ENCODE peak calls at places on chromosomes 7 and 10, in nine cellular contexts. F, L, N, O, G, R, S, Z and B are unnamed samples.

GRCh38 chr7:148987010-148987750 is 41.1 kb downstream of the PDIA4 start:
- DNase-seq in F (peak; percentile 81), L (peak; percentile 92), N (peak; percentile 52), O (peak; percentile 78), G (peak; percentile 73), R (peak; percentile 87), S (peak; percentile 72), Z (peak; percentile 84), B (peak; percentile 65)

GRCh38 chr7:46283852-46284251 is 362.8 kb upstream of the IGFBP3 start:
- DNase-seq in F (no peak), L (no peak), N (no peak), O (no peak), G (peak; percentile 25), R (no peak), S (peak; percentile 31), Z (no peak), B (no peak)

GRCh38 chr10:122144199-122144598 is 126.9 kb upstream of the BTBD16 start:
- DNase-seq in F (no peak), L (no peak), N (no peak), O (no peak), G (no peak), R (no peak), S (no peak), Z (no peak), B (no peak)

GRCh38 chr10:87942884-87943527 is 79.6 kb downstream of the PTEN start:
- DNase-seq in F (no peak), L (no peak), N (no peak), O (no peak), G (no peak), R (no peak), S (no peak), Z (no peak), B (no peak)

GRCh38 chr7:108226723-108227359 is 96.7 kb upstream of the LAMB4 start:
- DNase-seq in F (no peak), L (no peak), N (no peak), O (no peak), G (no peak), R (no peak), S (no peak), Z (no peak), B (no peak)

GRCh38 chr7:29289156-29290021 is 94.8 kb downstream of the CHN2 start:
- DNase-seq in F (no peak), L (peak; percentile 76), N (no peak), O (no peak), G (peak; percentile 37), R (peak; percentile 12), S (peak; percentile 46), Z (peak; percentile 27), B (no peak)

GRCh38 chr7:135620980-135621850 is 41.1 kb upstream of the STMP1 start:
- DNase-seq in F (peak; percentile 89), L (no peak), N (peak; percentile 80), O (peak; percentile 45), G (no peak), R (peak; percentile 13), S (no peak), Z (peak; percentile 47), B (no peak)

GRCh38 chr10:121437596-121437995 is 160.6 kb downstream of the FGFR2 start:
- DNase-seq in F (no peak), L (no peak), N (no peak), O (no peak), G (peak; percentile 18), R (peak; percentile 25), S (peak; percentile 18), Z (no peak), B (no peak)

GRCh38 chr7:33243319-33243881 is 114.0 kb downstream of the BBS9 start:
- DNase-seq in F (peak; percentile 26), L (no peak), N (peak; percentile 37), O (peak; percentile 15), G (no peak), R (no peak), S (no peak), Z (no peak), B (no peak)

GRCh38 chr10:72667207-72667864 is 24.6 kb upstream of the MCU start:
- DNase-seq in F (no peak), L (no peak), N (no peak), O (no peak), G (no peak), R (no peak), S (no peak), Z (no peak), B (no peak)

GRCh38 chr7:71320916-71321315 is 189.0 kb downstream of the GALNT17 start:
- DNase-seq in F (no peak), L (no peak), N (no peak), O (no peak), G (no peak), R (no peak), S (no peak), Z (no peak), B (no peak)

GRCh38 chr7:130987092-130987491 is 253.1 kb upstream of the KLF14 start:
- DNase-seq in F (no peak), L (no peak), N (no peak), O (peak; percentile 52), G (no peak), R (no peak), S (no peak), Z (no peak), B (no peak)

GRCh38 chr10:50506861-50507573 is 116.7 kb downstream of the SGMS1 start:
- DNase-seq in F (no peak), L (no peak), N (no peak), O (no peak), G (no peak), R (no peak), S (peak; percentile 52), Z (no peak), B (no peak)

GRCh38 chr7:7306231-7306630 is 123.9 kb downstream of the C1GALT1 start:
- DNase-seq in F (no peak), L (no peak), N (no peak), O (no peak), G (no peak), R (no peak), S (no peak), Z (no peak), B (no peak)

GRCh38 chr10:78623577-78624215 is 445.1 kb upstream of the ZMIZ1 start:
- DNase-seq in F (peak; percentile 66), L (no peak), N (peak; percentile 55), O (peak; percentile 69), G (no peak), R (peak; percentile 21), S (no peak), Z (no peak), B (no peak)

GRCh38 chr10:4174197-4174596 is 389.2 kb upstream of the KLF6 start:
- DNase-seq in F (no peak), L (no peak), N (no peak), O (peak; percentile 25), G (no peak), R (no peak), S (no peak), Z (no peak), B (no peak)
- TF ChIP-seq CTCF in F (peak; percentile 37), L (no peak), N (peak; percentile 28), O (no peak), G (no peak), R (no peak), S (peak; percentile 22), Z (no peak), B (no peak)

GRCh38 chr10:130109796-130110235 is 814 bp downstream of the C10orf143 start:
- DNase-seq in F (peak; percentile 81), L (no peak), N (peak; percentile 62), O (peak; percentile 70), G (peak; percentile 45), R (peak; percentile 81), S (peak; percentile 38), Z (peak; percentile 82), B (peak; percentile 61)

GRCh38 chr10:130111848-130112180 is 1.2 kb upstream of the C10orf143 start:
- DNase-seq in F (no peak), L (no peak), N (no peak), O (no peak), G (no peak), R (no peak), S (no peak), Z (no peak), B (no peak)

GRCh38 chr10:130111115-130111847 is 651 bp upstream of the C10orf143 start:
- DNase-seq in F (peak; percentile 98), L (peak; percentile 98), N (peak; percentile 86), O (peak; percentile 86), G (peak; percentile 96), R (peak; percentile 96), S (peak; percentile 96), Z (peak; percentile 97), B (peak; percentile 91)

GRCh38 chr10:130110236-130111114 is at the start of gene C10orf143:
- DNase-seq in F (peak; percentile 96), L (peak; percentile 99), N (peak; percentile 85), O (peak; percentile 94), G (peak; percentile 98), R (peak; percentile 98), S (peak; percentile 98), Z (peak; percentile 97), B (peak; percentile 96)

GRCh38 chr10:130108934-130109604 is 1.6 kb downstream of the C10orf143 start:
- DNase-seq in F (no peak), L (no peak), N (no peak), O (no peak), G (no peak), R (no peak), S (no peak), Z (no peak), B (no peak)
- TF ChIP-seq CTCF in F (no peak), L (no peak), N (no peak), O (no peak), G (no peak), R (no peak), S (no peak), Z (no peak), B (no peak)

GRCh38 chr7:142626420-142627035 is 122.7 kb upstream of the PRSS1 start:
- DNase-seq in F (peak; percentile 45), L (peak; percentile 73), N (no peak), O (peak; percentile 79), G (peak; percentile 23), R (peak; percentile 56), S (no peak), Z (no peak), B (peak; percentile 64)
- TF ChIP-seq CTCF in F (peak; percentile 73), L (peak; percentile 64), N (peak; percentile 63), O (peak; percentile 57), G (peak; percentile 25), R (peak; percentile 58), S (peak; percentile 61), Z (no peak), B (peak; percentile 54)

DNA sequence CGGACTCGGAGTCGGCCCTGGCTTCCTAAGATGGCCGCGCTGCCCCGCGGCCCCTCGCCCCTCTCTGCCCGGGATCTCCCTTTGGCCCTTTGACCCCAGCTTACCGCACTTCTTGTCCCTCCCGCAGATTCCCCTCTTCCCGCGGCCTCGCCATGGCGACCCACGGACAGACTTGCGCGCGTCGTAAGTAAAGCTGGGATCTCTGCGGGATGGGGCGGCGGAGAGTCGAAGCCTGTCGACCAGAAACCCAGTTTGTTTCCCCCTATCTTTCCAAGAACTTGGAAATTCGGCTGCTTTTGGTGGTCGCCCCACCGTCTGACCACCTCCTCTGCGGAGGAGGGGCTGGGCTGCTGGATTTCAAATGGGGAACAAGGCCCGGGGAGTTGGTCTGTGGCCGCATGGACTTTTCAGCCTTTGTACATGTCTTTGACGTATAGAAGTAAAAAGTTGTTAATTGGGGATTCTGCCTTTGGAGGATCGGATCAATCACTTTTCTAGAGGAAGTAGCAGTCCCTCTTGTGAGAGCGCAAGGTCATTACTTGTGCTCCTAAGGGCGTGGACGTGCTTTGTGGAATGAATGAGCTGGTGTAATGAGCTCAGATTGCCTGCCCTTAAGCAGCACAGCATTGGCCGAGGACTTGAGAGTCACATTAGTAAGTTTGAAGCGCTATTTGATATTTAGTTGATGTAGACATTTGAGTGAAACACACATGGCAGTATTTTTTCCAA is 575 bp downstream of the VDAC2 start:
- DNase-seq in F (peak; percentile 39), L (no peak), N (no peak), O (peak; percentile 25), G (no peak), R (peak; percentile 64), S (no peak), Z (no peak), B (no peak)
- TF ChIP-seq CTCF in F (no peak), L (no peak), N (no peak), O (no peak), G (no peak), R (no peak), S (no peak), Z (no peak), B (no peak)